ENCODE peak calls at places on chromosomes 3 and 15, in four cellular contexts. One of them, this sample, is unnamed.
A peak's percentile ranks its signal among the peaks of the same experiment; 100 is the strongest.

GRCh38 chr3:37955918-37956317 is 34.7 kb upstream of the VILL start:
- DNase-seq in iris pigment epithelial cell: no peak
- DNase-seq in neuronal stem cell: no peak
- DNase-seq in cardiac muscle cell: no peak
- DNase-seq in this sample: no peak

GRCh38 chr3:33433843-33434242 is 6.4 kb downstream of the UBP1 start:
- DNase-seq in neuronal stem cell: no peak
- DNase-seq in cardiac muscle cell: no peak
- DNase-seq in iris pigment epithelial cell: peak; percentile 32
- DNase-seq in this sample: no peak

GRCh38 chr3:195246608-195247007 is 24.4 kb downstream of the XXYLT1 start:
- DNase-seq in iris pigment epithelial cell: no peak
- DNase-seq in neuronal stem cell: no peak
- DNase-seq in cardiac muscle cell: no peak
- DNase-seq in this sample: peak; percentile 66

GRCh38 chr15:41494190-41494921 is 682 bp downstream of the ITPKA start:
- DNase-seq in iris pigment epithelial cell: no peak
- DNase-seq in neuronal stem cell: peak; percentile 58
- DNase-seq in cardiac muscle cell: peak; percentile 39
- DNase-seq in this sample: peak; percentile 44

GRCh38 chr3:72938471-72939265 is 50.8 kb downstream of the GXYLT2 start:
- DNase-seq in cardiac muscle cell: peak; percentile 50
- DNase-seq in neuronal stem cell: peak; percentile 11
- DNase-seq in iris pigment epithelial cell: peak; percentile 99
- DNase-seq in this sample: peak; percentile 77

GRCh38 chr3:58164916-58165821 is 45.6 kb downstream of the DNASE1L3 start:
- DNase-seq in iris pigment epithelial cell: no peak
- DNase-seq in cardiac muscle cell: peak; percentile 52
- DNase-seq in neuronal stem cell: peak; percentile 50
- DNase-seq in this sample: no peak

GRCh38 chr3:172276103-172276502 is 172.2 kb downstream of the GHSR start:
- DNase-seq in cardiac muscle cell: no peak
- DNase-seq in iris pigment epithelial cell: no peak
- DNase-seq in neuronal stem cell: no peak
- DNase-seq in this sample: no peak

GRCh38 chr3:12968541-12968940 is 104.7 kb downstream of the IQSEC1 start:
- DNase-seq in iris pigment epithelial cell: no peak
- DNase-seq in cardiac muscle cell: no peak
- DNase-seq in neuronal stem cell: no peak
- DNase-seq in this sample: no peak

GRCh38 chr3:32780735-32781210 is 37.0 kb upstream of the TRIM71 start:
- DNase-seq in cardiac muscle cell: peak; percentile 80
- DNase-seq in iris pigment epithelial cell: peak; percentile 42
- DNase-seq in neuronal stem cell: peak; percentile 94
- DNase-seq in this sample: peak; percentile 77

GRCh38 chr15:65286069-65286703 is 497 bp downstream of the PARP16 start:
- DNase-seq in cardiac muscle cell: peak; percentile 75
- DNase-seq in neuronal stem cell: peak; percentile 69
- DNase-seq in iris pigment epithelial cell: peak; percentile 24
- DNase-seq in this sample: no peak

GRCh38 chr3:183217548-183218321 is 35.3 kb upstream of the B3GNT5 start:
- DNase-seq in iris pigment epithelial cell: peak; percentile 22
- DNase-seq in neuronal stem cell: no peak
- DNase-seq in cardiac muscle cell: no peak
- DNase-seq in this sample: no peak

GRCh38 chr3:155386817-155387403 is 93.4 kb upstream of the STRIT1 start:
- DNase-seq in iris pigment epithelial cell: no peak
- DNase-seq in cardiac muscle cell: no peak
- DNase-seq in neuronal stem cell: no peak
- DNase-seq in this sample: no peak

GRCh38 chr15:40932625-40933519 is 3.7 kb downstream of the DLL4 start:
- DNase-seq in cardiac muscle cell: no peak
- DNase-seq in iris pigment epithelial cell: no peak
- DNase-seq in neuronal stem cell: no peak
- DNase-seq in this sample: no peak

GRCh38 chr3:5162102-5162501 is 25.4 kb upstream of the EDEM1 start:
- DNase-seq in iris pigment epithelial cell: peak; percentile 89
- DNase-seq in cardiac muscle cell: no peak
- DNase-seq in neuronal stem cell: no peak
- DNase-seq in this sample: no peak

GRCh38 chr15:60396560-60396963 is 1.2 kb downstream of the ANXA2 start:
- DNase-seq in cardiac muscle cell: no peak
- DNase-seq in neuronal stem cell: no peak
- DNase-seq in iris pigment epithelial cell: no peak
- DNase-seq in this sample: no peak

This sample was measured in SK-N-DZ.